ENCODE peak calls at places on chromosome 2, in four cellular contexts. T, F, H and U are unnamed samples.

GRCh38 chr2:232588680-232589585 is 38.4 kb downstream of the EIF4E2 start:
- DNase-seq in T (peak; percentile 86), F (no peak), H (no peak), U (peak; percentile 24)

GRCh38 chr2:171327043-171327496 is 106.7 kb downstream of the METTL8 start:
- DNase-seq in T (no peak), F (peak; percentile 13), H (no peak), U (no peak)

GRCh38 chr2:174442546-174443510 is 44.0 kb downstream of the GPR155 start:
- DNase-seq in T (no peak), F (no peak), H (no peak), U (no peak)

GRCh38 chr2:67650292-67651133 is 253.4 kb downstream of the ETAA1 start:
- DNase-seq in T (peak; percentile 47), F (peak; percentile 65), H (no peak), U (peak; percentile 88)

GRCh38 chr2:228493852-228494251 is 312.4 kb upstream of the SPHKAP start:
- DNase-seq in T (no peak), F (no peak), H (no peak), U (no peak)

GRCh38 chr2:217349251-217349650 is 489.4 kb upstream of the TNP1 start:
- DNase-seq in T (no peak), F (no peak), H (no peak), U (no peak)

GRCh38 chr2:216632321-216632951 is 784 bp upstream of the IGFBP2 start:
- DNase-seq in T (no peak), F (no peak), H (no peak), U (no peak)

GRCh38 chr2:237733677-237734300 is 64.8 kb upstream of the RBM44 start:
- DNase-seq in T (peak; percentile 61), F (peak; percentile 89), H (no peak), U (no peak)

GRCh38 chr2:176556383-176556782 is 287.1 kb downstream of the MTX2 start:
- DNase-seq in T (no peak), F (no peak), H (no peak), U (no peak)

GRCh38 chr2:27212626-27213471 is 781 bp upstream of the SLC5A6 start:
- DNase-seq in T (no peak), F (no peak), H (no peak), U (peak; percentile 45)

GRCh38 chr2:25378731-25379490 is 37.2 kb upstream of the DNMT3A start:
- DNase-seq in T (peak; percentile 16), F (no peak), H (no peak), U (peak; percentile 15)

GRCh38 chr2:9771101-9771449 is 72.2 kb upstream of the TAF1B start:
- DNase-seq in T (no peak), F (no peak), H (no peak), U (no peak)

GRCh38 chr2:196963043-196963442 is 36.5 kb upstream of the PGAP1 start:
- DNase-seq in T (no peak), F (peak; percentile 30), H (no peak), U (no peak)

GRCh38 chr2:143807192-143807591 is 678.0 kb downstream of the ARHGAP15 start:
- DNase-seq in T (no peak), F (no peak), H (no peak), U (no peak)

GRCh38 chr2:143803936-143804335 is 674.7 kb downstream of the ARHGAP15 start:
- DNase-seq in T (no peak), F (no peak), H (no peak), U (no peak)

GRCh38 chr2:143801561-143801960 is 672.3 kb downstream of the ARHGAP15 start:
- DNase-seq in T (no peak), F (no peak), H (no peak), U (no peak)

GRCh38 chr2:143802871-143803650 is 673.8 kb downstream of the ARHGAP15 start:
- DNase-seq in T (no peak), F (no peak), H (peak; percentile 37), U (no peak)

DNA sequence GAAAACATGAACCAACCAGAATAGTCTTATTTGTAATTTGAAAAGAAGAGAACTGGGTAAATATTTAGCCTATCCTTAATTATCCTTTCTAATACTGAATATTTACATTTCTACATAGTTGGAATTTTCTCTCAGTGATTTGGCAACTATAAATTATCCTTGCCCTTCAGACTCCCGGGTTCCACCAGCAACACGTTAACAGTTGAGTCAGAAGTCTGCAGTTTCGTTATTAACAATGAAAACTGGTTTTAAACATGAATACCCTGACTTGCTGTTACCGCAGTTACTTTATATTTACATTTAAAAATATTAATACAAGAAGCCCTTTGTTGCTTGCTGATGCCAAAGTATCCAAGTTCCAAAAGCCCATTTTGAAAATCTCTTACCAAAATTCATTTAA is 673.0 kb downstream of the ARHGAP15 start:
- DNase-seq in T (no peak), F (no peak), H (peak; percentile 8), U (no peak)
- TF ChIP-seq POLR2A in T (no peak), F (no peak), H (no peak), U (no peak)

DNA sequence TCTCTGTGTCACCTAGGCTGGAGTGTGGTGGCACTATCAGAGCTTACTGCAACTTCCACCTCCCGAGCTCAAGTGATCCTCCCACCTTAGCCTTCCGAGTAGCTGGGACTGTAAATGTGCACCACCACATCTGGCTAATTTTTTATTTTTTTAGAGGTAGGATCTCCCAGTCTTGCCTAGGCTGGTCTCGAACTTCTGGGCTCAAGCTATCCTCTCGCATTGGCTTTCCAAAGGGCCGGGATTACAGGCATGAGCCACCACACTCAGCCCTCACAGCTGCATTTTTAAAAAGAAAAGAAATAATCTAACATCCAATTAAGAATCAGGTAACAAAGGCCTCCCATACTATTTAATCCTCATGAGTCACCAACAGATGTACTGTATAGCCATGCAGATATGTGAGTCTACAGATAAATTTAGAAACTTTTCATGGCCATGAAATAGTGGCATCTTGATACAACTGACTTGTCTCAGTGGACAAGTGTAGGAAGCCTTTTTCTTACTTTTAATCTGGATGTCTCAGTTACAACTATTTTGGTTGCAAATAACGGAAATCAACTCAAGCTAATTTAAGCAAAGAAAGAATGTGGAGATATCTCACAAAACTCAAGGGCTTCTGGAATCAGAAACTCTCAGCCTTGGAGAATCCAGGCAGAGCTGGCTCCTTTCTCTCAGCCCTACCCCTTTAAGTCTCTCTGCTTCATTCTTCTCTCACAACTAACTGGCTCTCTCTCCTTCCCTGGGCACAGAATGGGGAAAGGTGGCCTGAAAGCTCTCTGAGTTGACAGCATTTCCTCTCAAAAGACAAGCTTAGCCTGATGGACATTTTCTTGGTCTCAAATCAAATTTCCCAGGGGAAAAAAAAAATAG is 12.9 kb upstream of the PPM1B start:
- DNase-seq in T (no peak), F (no peak), H (no peak), U (no peak)
- H3K4me1 ChIP-seq in T (no peaks in the 10 kb centered on the region), F (no peaks in the 10 kb centered on the region), H (no peaks in the 10 kb centered on the region), U (no peaks in the 10 kb centered on the region)

GRCh38 chr2:44087037-44087713 is 81.5 kb upstream of the PPM1B start:
- DNase-seq in T (peak; percentile 90), F (peak; percentile 85), H (no peak), U (peak; percentile 93)
- H3K27ac ChIP-seq in T (no peak overlapping the region), F (no peak overlapping the region), H (no peak overlapping the region), U (peak overlapping the region; percentile 71)

DNA sequence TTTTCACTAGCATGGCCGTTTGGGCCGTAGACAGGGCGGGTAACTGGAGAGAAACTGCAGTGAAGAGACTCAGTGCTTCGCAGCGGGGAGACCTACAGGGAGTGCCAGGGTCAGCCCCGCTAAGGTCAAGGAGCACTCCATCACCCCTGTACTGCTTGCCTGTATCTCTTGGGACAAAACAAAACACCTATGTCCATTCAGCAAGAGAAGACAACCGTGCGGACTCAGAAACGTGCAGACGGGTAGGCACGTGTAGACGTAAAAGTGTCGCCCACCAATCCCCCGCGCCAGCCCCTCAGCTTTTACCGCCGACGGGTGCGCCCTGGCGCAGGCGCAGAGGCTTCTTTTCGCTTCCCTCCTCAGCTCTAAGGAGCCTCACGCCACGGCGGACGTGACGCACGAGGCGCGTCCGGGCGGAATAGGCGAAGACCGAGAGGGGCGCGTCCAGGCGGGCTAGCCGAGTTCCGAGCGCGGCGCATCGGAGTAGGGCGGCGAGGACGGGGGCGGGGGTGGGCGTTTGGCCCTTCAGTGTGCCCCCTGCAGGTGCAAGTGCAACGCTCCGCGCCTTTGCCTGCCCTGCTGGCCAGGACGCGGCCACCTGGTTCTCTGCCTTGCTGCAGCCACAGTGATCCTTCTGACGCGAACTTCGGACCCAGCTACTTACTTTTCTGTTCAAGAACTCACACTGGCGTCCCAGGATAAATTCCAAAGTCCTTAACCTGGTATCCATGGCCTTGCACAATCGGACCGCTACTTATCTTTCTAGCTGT is 3.3 kb upstream of the SOS1 start:
- DNase-seq in T (peak; percentile 97), F (peak; percentile 97), H (peak; percentile 89), U (peak; percentile 97)
- TF ChIP-seq POLR2A in T (no peak), F (peak; percentile 96), H (peak; percentile 82), U (peak; percentile 28)

GRCh38 chr2:100139114-100139513 is 3.3 kb downstream of the AFF3 start:
- DNase-seq in T (no peak), F (no peak), H (no peak), U (no peak)
- H3K4me1 ChIP-seq in T (no peaks in the 10 kb centered on the region), F (no peaks in the 10 kb centered on the region), H (peaks cover 36% of the 10 kb centered on the region), U (no peaks in the 10 kb centered on the region)

GRCh38 chr2:236663671-236664101 is 94.1 kb downstream of the ACKR3 start:
- DNase-seq in T (no peak), F (no peak), H (no peak), U (peak; percentile 48)
- H3K27ac ChIP-seq in T (no peak overlapping the region), F (no peak overlapping the region), H (no peak overlapping the region), U (no peak overlapping the region)

GRCh38 chr2:101124061-101124460 is 27.1 kb downstream of the TBC1D8 start:
- DNase-seq in T (no peak), F (peak; percentile 63), H (no peak), U (no peak)

GRCh38 chr2:101120124-101120996 is 30.8 kb downstream of the TBC1D8 start:
- DNase-seq in T (peak; percentile 95), F (peak; percentile 76), H (no peak), U (peak; percentile 68)

GRCh38 chr2:101124684-101125366 is 26.4 kb downstream of the TBC1D8 start:
- DNase-seq in T (peak; percentile 78), F (peak; percentile 98), H (no peak), U (no peak)

GRCh38 chr2:101119431-101119830 is 31.8 kb downstream of the TBC1D8 start:
- DNase-seq in T (peak; percentile 53), F (no peak), H (no peak), U (no peak)

GRCh38 chr2:101121174-101121573 is 30.0 kb downstream of the TBC1D8 start:
- DNase-seq in T (peak; percentile 65), F (no peak), H (no peak), U (no peak)
- TF ChIP-seq POLR2A in T (no peak), F (no peak), H (no peak), U (no peak)

GRCh38 chr2:236081171-236081570 is 87.0 kb downstream of the GBX2 start:
- DNase-seq in T (no peak), F (no peak), H (no peak), U (no peak)

GRCh38 chr2:236085647-236086046 is 82.5 kb downstream of the GBX2 start:
- DNase-seq in T (no peak), F (no peak), H (no peak), U (no peak)

GRCh38 chr2:236085211-236085610 is 83.0 kb downstream of the GBX2 start:
- DNase-seq in T (no peak), F (no peak), H (no peak), U (no peak)

GRCh38 chr2:236086403-236086970 is 81.7 kb downstream of the GBX2 start:
- DNase-seq in T (no peak), F (no peak), H (no peak), U (no peak)

GRCh38 chr2:236083934-236084333 is 84.3 kb downstream of the GBX2 start:
- DNase-seq in T (no peak), F (no peak), H (no peak), U (no peak)
- H3K4me1 ChIP-seq in T (no peaks in the 10 kb centered on the region), F (peaks cover 6% of the 10 kb centered on the region), H (no peaks in the 10 kb centered on the region), U (no peaks in the 10 kb centered on the region)